ENCODE peak calls at places on chromosomes 3 and 15, in five cellular contexts. X is IMR-90, L is neuronal stem cell, N is H1, Y is trophoblast cell. S is an unnamed sample.
A peak's percentile ranks its signal among the peaks of the same experiment; 100 is the strongest.

GRCh38 chr3:105944721-105945120 is 75.9 kb upstream of the CBLB start:
- DNase-seq in X (peak; percentile 88), L (no peak), N (no peak), Y (no peak), S (peak; percentile 24)

GRCh38 chr3:27423463-27423862 is 54.3 kb upstream of the NEK10 start:
- DNase-seq in X (peak; percentile 81), L (no peak), N (no peak), Y (no peak), S (peak; percentile 46)

GRCh38 chr3:66499881-66500574 is 794 bp downstream of the LRIG1 start:
- DNase-seq in X (peak; percentile 43), L (no peak), N (peak; percentile 62), Y (no peak), S (peak; percentile 28)

GRCh38 chr3:6861989-6862879 is 1.3 kb downstream of the GRM7 start:
- DNase-seq in X (no peak), L (no peak), N (peak; percentile 59), Y (no peak), S (no peak)

GRCh38 chr3:160154033-160154432 is 71.2 kb upstream of the C3orf80 start:
- DNase-seq in X (peak; percentile 59), L (no peak), N (no peak), Y (no peak), S (peak; percentile 52)

GRCh38 chr3:192947421-192947820 is 29.8 kb upstream of the MB21D2 start:
- DNase-seq in X (peak; percentile 10), L (no peak), N (no peak), Y (no peak), S (no peak)

GRCh38 chr15:40498891-40499290 is 28.1 kb downstream of the CHST14 start:
- DNase-seq in X (no peak), L (no peak), N (no peak), Y (no peak), S (no peak)

GRCh38 chr3:169867584-169868211 is 2.0 kb downstream of the LRRC31 start:
- DNase-seq in X (no peak), L (no peak), N (no peak), Y (no peak), S (no peak)

GRCh38 chr3:58588030-58588614 is 10.9 kb upstream of the FAM107A start:
- DNase-seq in X (peak; percentile 46), L (peak; percentile 71), N (peak; percentile 82), Y (no peak), S (peak; percentile 51)

GRCh38 chr3:126349071-126349470 is 8.1 kb downstream of the KLF15 start:
- DNase-seq in X (no peak), L (no peak), N (no peak), Y (no peak), S (no peak)

GRCh38 chr3:69370945-69371301 is 15.0 kb downstream of the FRMD4B start:
- DNase-seq in X (no peak), L (no peak), N (no peak), Y (no peak), S (no peak)

GRCh38 chr15:70252936-70253280 is 155.2 kb upstream of the TLE3 start:
- DNase-seq in X (no peak), L (no peak), N (no peak), Y (no peak), S (no peak)

GRCh38 chr15:76149291-76149910 is 89.6 kb downstream of the TMEM266 start:
- DNase-seq in X (peak; percentile 67), L (no peak), N (no peak), Y (no peak), S (peak; percentile 5)

GRCh38 chr3:86986666-86987420 is 4.1 kb downstream of the VGLL3 start:
- DNase-seq in X (peak; percentile 65), L (no peak), N (no peak), Y (no peak), S (peak; percentile 40)

GRCh38 chr3:102529452-102529851 is 94.6 kb downstream of the ZPLD1 start:
- DNase-seq in X (peak; percentile 7), L (no peak), N (no peak), Y (no peak), S (peak; percentile 21)

GRCh38 chr3:36891651-36892268 is 53.1 kb downstream of the TRANK1 start:
- DNase-seq in X (no peak), L (no peak), N (peak; percentile 33), Y (no peak), S (no peak)

GRCh38 chr3:158108596-158108995 is 1.3 kb upstream of the RSRC1 start:
- DNase-seq in X (no peak), L (no peak), N (no peak), Y (no peak), S (no peak)

GRCh38 chr3:194930439-194931204 is 244.9 kb downstream of the FAM43A start:
- DNase-seq in X (peak; percentile 46), L (no peak), N (peak; percentile 6), Y (peak; percentile 45), S (peak; percentile 79)

GRCh38 chr3:87218560-87218959 is 8.5 kb upstream of the CHMP2B start:
- DNase-seq in X (no peak), L (no peak), N (no peak), Y (no peak), S (no peak)

GRCh38 chr3:46675843-46676567 is 17.5 kb downstream of the ALS2CL start:
- DNase-seq in X (peak; percentile 29), L (no peak), N (no peak), Y (no peak), S (no peak)

GRCh38 chr15:79617071-79617470 is 184.9 kb downstream of the MINAR1 start:
- DNase-seq in X (no peak), L (no peak), N (peak; percentile 7), Y (no peak), S (no peak)

GRCh38 chr3:21020681-21021080 is 730.3 kb downstream of the ZNF385D start:
- DNase-seq in X (no peak), L (no peak), N (no peak), Y (no peak), S (no peak)

GRCh38 chr3:125028657-125029056 is 27.1 kb downstream of the HEG1 start:
- DNase-seq in X (no peak), L (no peak), N (no peak), Y (no peak), S (no peak)

GRCh38 chr3:97479740-97480139 is 284.8 kb upstream of the ARL6 start:
- DNase-seq in X (no peak), L (no peak), N (no peak), Y (no peak), S (no peak)

DNA sequence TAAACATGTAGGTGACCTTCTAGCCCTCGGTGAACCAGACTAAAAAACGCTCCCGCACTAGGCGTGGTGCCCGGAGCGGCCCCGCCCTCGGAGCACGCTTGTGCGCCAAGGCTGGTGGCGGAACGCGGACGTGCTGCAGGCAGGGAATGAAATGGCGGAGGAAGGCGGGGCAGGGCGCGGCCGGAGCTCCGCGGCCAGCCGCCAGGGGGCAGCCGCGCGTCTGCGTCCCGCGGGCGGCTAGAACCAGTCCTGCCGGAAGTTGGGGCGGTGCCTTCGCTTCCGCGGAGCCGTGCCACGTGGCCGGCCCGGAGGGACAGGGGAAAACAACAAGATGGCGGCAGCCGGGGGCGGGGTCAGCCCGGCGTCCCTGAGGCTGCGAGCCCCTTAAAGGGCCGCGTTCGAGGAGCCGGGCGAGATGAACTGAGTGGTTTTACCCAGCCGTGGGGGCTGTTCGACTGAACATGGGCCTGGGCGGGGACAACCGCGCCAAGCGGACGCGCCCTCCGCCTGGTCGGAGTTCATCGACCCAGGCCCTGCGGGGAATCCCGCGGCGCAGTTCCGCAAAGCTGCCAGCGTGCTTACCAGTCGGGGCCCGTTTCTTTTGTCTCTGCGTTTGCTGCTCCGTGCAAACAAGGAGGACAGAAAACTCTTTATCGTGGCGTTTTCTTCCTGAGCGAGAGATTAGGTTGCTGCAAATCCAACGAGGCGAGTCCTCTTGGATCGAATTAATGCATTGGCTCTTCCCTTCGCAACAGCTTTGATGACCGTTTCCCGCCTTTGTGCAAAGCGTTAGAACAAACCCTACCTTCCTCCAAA is 90.9 kb upstream of the CHD2 start:
- DNase-seq in X (peak; percentile 96), L (peak; percentile 98), N (peak; percentile 99), Y (peak; percentile 98), S (peak; percentile 95)
- H4K91ac ChIP-seq in X (peak overlapping the region; percentile 99), L (no peak overlapping the region), N (peak overlapping the region; percentile 77), Y (peak overlapping the region; percentile 97), S (peak overlapping the region; percentile 100)

GRCh38 chr3:172746476-172746875 is 4.0 kb upstream of the ECT2 start:
- DNase-seq in X (peak; percentile 16), L (no peak), N (no peak), Y (no peak), S (peak; percentile 17)

GRCh38 chr3:172750069-172750367 is 508 bp upstream of the ECT2 start:
- DNase-seq in X (no peak), L (no peak), N (no peak), Y (no peak), S (no peak)

GRCh38 chr3:172750368-172751187 is at the start of gene ECT2:
- DNase-seq in X (peak; percentile 100), L (peak; percentile 98), N (peak; percentile 96), Y (peak; percentile 100), S (peak; percentile 100)

GRCh38 chr3:172751188-172751571 is 654 bp downstream of the ECT2 start:
- DNase-seq in X (peak; percentile 12), L (no peak), N (no peak), Y (no peak), S (peak; percentile 52)

DNA sequence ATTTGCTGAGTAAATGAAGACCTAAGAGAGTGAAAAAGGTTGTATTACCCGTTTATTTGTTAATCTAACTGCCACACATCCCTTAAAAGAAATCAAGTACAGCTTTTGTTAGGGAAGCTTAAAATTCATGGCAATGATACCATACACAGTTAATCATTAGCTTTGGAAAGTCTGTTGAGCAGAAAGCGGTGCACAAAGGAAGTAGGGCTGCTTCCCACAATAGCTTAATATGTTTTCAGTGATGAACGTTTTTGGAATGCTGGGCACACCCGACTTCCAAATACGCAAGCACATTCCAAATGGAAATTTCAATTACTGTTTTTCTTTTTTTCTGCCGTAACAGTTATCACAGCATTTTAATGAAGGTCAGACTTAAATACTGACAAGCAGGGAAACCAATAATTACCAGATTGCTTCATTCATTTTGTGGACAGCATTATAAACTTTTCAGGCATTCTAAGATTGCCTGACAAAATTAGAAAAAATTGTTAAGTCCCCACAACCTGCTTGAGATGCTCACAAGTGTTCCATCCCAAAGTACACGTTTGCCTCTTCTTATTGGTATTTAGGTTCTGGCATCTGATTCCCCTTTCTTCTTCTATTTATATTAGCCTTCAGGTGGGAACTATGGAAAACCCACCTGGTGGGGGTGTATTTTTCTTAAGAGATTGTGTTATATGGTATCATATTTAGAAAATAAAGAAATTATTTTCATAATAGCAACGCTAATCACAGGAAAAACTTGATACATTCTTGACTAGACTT is 1.1 kb upstream of the ECT2 start:
- DNase-seq in X (peak; percentile 96), L (no peak), N (no peak), Y (peak; percentile 55), S (peak; percentile 84)
- H3K4me3 ChIP-seq in X (peak overlapping the region; percentile 10), L (no peak overlapping the region), N (peak overlapping the region; percentile 28), Y (no peak overlapping the region), S (peak overlapping the region; percentile 89)

GRCh38 chr3:14947105-14947885 is at the start of gene NR2C2:
- DNase-seq in X (peak; percentile 68), L (peak; percentile 77), N (peak; percentile 88), Y (peak; percentile 68), S (peak; percentile 80)

GRCh38 chr3:14950274-14950673 is 2.9 kb downstream of the NR2C2 start:
- DNase-seq in X (no peak), L (no peak), N (no peak), Y (no peak), S (no peak)

GRCh38 chr3:14949126-14949525 is 1.7 kb downstream of the NR2C2 start:
- DNase-seq in X (no peak), L (no peak), N (no peak), Y (no peak), S (peak; percentile 14)

GRCh38 chr3:14947886-14948608 is 664 bp downstream of the NR2C2 start:
- DNase-seq in X (peak; percentile 94), L (peak; percentile 97), N (peak; percentile 96), Y (peak; percentile 92), S (peak; percentile 97)

GRCh38 chr3:14948609-14949038 is 1.2 kb downstream of the NR2C2 start:
- DNase-seq in X (no peak), L (no peak), N (no peak), Y (no peak), S (no peak)
- H3K14ac ChIP-seq in X (peak overlapping the region; percentile 82), L (no peak overlapping the region), N (no peak overlapping the region), Y (no peak overlapping the region), S (no peak overlapping the region)

GRCh38 chr15:68789041-68789920 is 31.4 kb downstream of the ANP32A start:
- DNase-seq in X (no peak), L (no peak), N (no peak), Y (peak; percentile 37), S (no peak)
- H4K91ac ChIP-seq in X (no peak overlapping the region), L (no peak overlapping the region), N (peak overlapping the region; percentile 3), Y (no peak overlapping the region), S (no peak overlapping the region)

S was measured in mesenchymal stem cell.